ENCODE peak calls at places on chromosomes 11 and 22, in four cellular contexts. V is cardiac fibroblast, K is HCT116, F is A549. S is an unnamed sample.

GRCh38 chr22:24175160-24175808 is 6.0 kb upstream of the SUSD2 start:
- DNase-seq in K (peak), V (peak), F (peak), S (peak)

GRCh38 chr22:41951898-41952474 is at the start of gene SMIM45:
- DNase-seq in V (no peak), K (no peak), F (no peak), S (no peak)

GRCh38 chr11:102268083-102268984 is 49.0 kb upstream of the BIRC3 start:
- DNase-seq in K (peak), F (peak), V (peak), S (peak)

GRCh38 chr11:70028147-70028855 is 49.8 kb upstream of the ANO1 start:
- DNase-seq in F (no peak), K (no peak), V (no peak), S (no peak)

GRCh38 chr11:100546714-100547113 is 140.4 kb upstream of the ARHGAP42 start:
- DNase-seq in F (peak), V (peak), K (peak), S (no peak)

GRCh38 chr22:35230417-35230816 is 26.9 kb upstream of the HMGXB4 start:
- DNase-seq in V (no peak), F (no peak), K (no peak), S (no peak)

GRCh38 chr11:134037093-134037908 is 31.6 kb upstream of the JAM3 start:
- DNase-seq in V (peak), F (peak), K (no peak), S (peak)

GRCh38 chr22:42649261-42650056 is at the start of gene CYB5R3:
- DNase-seq in V (peak), K (peak), F (peak), S (peak)

GRCh38 chr22:41264408-41264941 is 21.5 kb downstream of the RANGAP1 start:
- DNase-seq in V (no peak), K (no peak), F (no peak), S (no peak)

GRCh38 chr22:29702025-29702930 is 17.5 kb upstream of the CABP7 start:
- DNase-seq in F (peak), K (no peak), V (peak), S (no peak)

GRCh38 chr22:22200569-22201184 is 43.9 kb upstream of the VPREB1 start:
- DNase-seq in F (no peak), V (no peak), K (no peak), S (no peak)

GRCh38 chr22:29195118-29195963 is 10.4 kb upstream of the EMID1 start:
- DNase-seq in F (no peak), V (no peak), K (no peak), S (no peak)

GRCh38 chr11:73218106-73218829 is at the start of gene P2RY2:
- DNase-seq in K (peak), V (peak), F (peak), S (no peak)

GRCh38 chr11:70122490-70123198 is 44.5 kb downstream of the ANO1 start:
- DNase-seq in V (no peak), K (no peak), F (no peak), S (no peak)

GRCh38 chr11:6632116-6633073 is 13.2 kb upstream of the TPP1 start:
- DNase-seq in V (no peak), K (no peak), F (no peak), S (no peak)

GRCh38 chr11:122340607-122341006 is 224.6 kb upstream of the BLID start:
- DNase-seq in F (no peak), K (no peak), V (no peak), S (no peak)

GRCh38 chr11:15493921-15494630 is 379.4 kb downstream of the INSC start:
- DNase-seq in V (no peak), F (no peak), K (no peak), S (no peak)

GRCh38 chr22:24009227-24010017 is 1.7 kb upstream of the CABIN1 start:
- DNase-seq in K (no peak), F (no peak), V (no peak), S (no peak)

GRCh38 chr11:120174866-120175265 is 36.0 kb upstream of the OAF start:
- DNase-seq in V (no peak), K (no peak), F (no peak), S (no peak)

GRCh38 chr11:113540416-113541330 is 65.5 kb upstream of the DRD2 start:
- DNase-seq in V (no peak), F (no peak), K (no peak), S (no peak)

GRCh38 chr11:62005231-62005661 is 37.8 kb upstream of the FTH1 start:
- DNase-seq in F (no peak), K (no peak), V (peak), S (no peak)

GRCh38 chr11:13720940-13721339 is 52.5 kb downstream of the FAR1 start:
- DNase-seq in V (peak), F (no peak), K (no peak), S (no peak)

GRCh38 chr11:48164836-48165235 is 51.8 kb upstream of the OR4B1 start:
- DNase-seq in V (no peak), F (no peak), K (no peak), S (no peak)

GRCh38 chr11:72583616-72584292 is 90.5 kb downstream of the PDE2A start:
- DNase-seq in F (no peak), V (no peak), K (no peak), S (no peak)

GRCh38 chr22:49157529-49158339 is 669.9 kb downstream of the BRD1 start:
- DNase-seq in F (no peak), K (no peak), V (no peak), S (no peak)

GRCh38 chr22:42662114-42663021 is 13.2 kb upstream of the CYB5R3 start:
- DNase-seq in V (peak), F (peak), K (no peak), S (peak)

GRCh38 chr11:94130589-94131362 is 2.1 kb downstream of the PANX1 start:
- DNase-seq in F (no peak), V (peak), K (no peak), S (no peak)

GRCh38 chr11:31450841-31451240 is 58.6 kb downstream of the IMMP1L start:
- DNase-seq in K (no peak), F (no peak), V (no peak), S (no peak)

GRCh38 chr11:2368178-2368850 is 8.8 kb upstream of the CD81 start:
- DNase-seq in V (no peak), K (no peak), F (no peak), S (no peak)

GRCh38 chr22:48819232-48819631 is 1008.4 kb downstream of the BRD1 start:
- DNase-seq in F (no peak), V (no peak), K (no peak), S (no peak)

GRCh38 chr11:61327669-61328071 is 5.2 kb downstream of the DDB1 start:
- DNase-seq in F (no peak), V (peak), K (no peak), S (no peak)

GRCh38 chr22:49359061-49359460 is 468.6 kb downstream of the BRD1 start:
- DNase-seq in V (no peak), F (no peak), K (no peak), S (no peak)

DNA sequence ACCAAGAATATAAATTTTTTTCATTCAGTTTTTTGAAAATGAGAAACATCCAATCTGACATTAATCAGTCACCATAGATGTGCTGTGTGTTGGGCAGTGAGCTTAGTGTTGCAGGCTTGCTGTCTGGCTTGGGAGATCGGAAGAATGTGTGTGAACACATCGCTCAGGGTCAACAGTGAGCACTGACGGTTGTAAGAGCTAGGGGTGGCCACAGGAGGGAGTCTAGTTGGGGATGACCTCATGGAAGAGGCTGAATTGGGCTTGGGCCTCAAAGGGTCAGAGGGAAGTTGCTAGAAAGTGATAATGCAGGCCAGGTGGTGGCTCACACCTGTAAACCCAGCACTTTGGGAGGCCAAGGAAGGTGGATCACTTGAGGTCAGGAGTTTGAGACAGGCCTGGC is 375.4 kb downstream of the DDX10 start:
- DNase-seq in F (peak), K (peak), V (no peak), S (no peak)
- TF ChIP-seq CTCF in F (no peak), K (peak), V (peak), S (no peak)

GRCh38 chr22:32583921-32584335 is 109.3 kb downstream of the FBXO7 start:
- DNase-seq in K (no peak), V (no peak), F (peak), S (no peak)
- TF ChIP-seq CTCF in K (no peak), V (no peak), F (no peak), S (no peak)

GRCh38 chr22:45008853-45009751 is 703 bp downstream of the PHF21B start:
- DNase-seq in V (peak), K (no peak), F (peak), S (no peak)

GRCh38 chr22:45010532-45010900 is 711 bp upstream of the PHF21B start:
- DNase-seq in V (no peak), F (no peak), K (no peak), S (no peak)

GRCh38 chr22:45007946-45008852 is 1.6 kb downstream of the PHF21B start:
- DNase-seq in K (no peak), V (peak), F (peak), S (no peak)

GRCh38 chr22:45007247-45007945 is 2.4 kb downstream of the PHF21B start:
- DNase-seq in K (no peak), V (peak), F (peak), S (no peak)

DNA sequence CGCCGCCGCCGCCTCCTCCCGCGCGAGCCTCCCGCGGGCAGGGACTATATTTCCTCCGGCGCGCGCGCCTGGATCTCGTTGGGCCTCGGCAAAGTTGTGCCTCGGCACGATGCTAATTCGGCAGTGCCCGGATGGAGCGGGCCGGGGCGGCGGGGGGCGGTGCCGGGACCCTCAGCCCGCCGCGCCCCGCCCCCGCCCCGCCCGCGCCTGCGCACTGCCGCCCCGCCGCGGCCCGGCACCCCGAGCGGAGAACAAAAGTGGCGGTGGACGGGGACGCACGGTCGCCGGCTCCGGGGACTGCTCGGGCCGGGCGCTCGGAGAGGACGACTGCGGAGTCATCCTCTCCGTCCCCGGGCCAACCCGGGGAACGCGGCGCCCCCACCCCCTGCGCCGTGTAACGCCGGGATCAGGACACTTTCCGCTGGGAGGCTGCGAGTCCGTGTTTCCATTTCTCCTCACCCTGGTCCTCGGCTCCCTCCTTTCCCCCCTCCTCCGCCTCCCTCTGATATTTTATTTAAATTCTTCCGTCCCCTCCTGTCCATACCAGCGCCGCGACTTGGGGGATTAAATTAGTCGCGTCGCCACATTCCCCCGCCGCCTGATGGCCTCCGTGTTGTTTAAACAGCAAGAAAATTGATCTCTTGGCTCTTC is at the start of gene PHF21B:
- DNase-seq in K (no peak), V (peak), F (peak), S (no peak)
- TF ChIP-seq CTCF in K (no peak), V (no peak), F (no peak), S (no peak)

DNA sequence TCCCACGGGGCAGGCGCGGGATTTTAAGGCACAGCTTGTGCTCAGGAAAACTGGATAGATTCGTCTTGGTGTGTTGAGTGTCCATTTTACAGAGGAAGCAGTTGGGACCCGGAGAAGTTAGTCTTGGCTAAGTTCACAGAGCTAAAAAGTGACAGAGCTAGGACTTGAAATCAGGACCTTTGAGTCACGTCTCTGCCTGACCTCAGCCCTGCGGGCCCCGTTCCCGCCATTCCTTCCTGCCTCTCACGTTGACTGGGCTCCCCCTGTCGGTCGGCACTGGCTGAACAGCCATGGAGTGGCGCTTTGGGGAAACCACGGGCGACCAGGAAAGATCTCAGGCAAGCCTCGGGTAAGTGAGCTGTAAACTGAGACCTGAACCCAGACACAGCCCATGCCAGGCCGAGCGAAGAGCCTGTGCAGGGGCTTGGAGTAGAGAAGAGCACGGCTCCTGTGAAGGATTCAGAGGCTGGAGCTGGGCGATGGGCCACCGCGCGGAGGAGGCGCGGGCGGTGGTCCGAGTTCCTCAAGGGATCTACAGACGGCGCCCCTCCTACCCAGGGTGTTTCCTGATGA is 54.1 kb downstream of the WNT11 start:
- DNase-seq in V (peak), K (peak), F (peak), S (peak)
- TF ChIP-seq CTCF in V (peak), K (peak), F (peak), S (peak)

S was measured in CD4-positive, alpha-beta T cell.